ENCODE peak calls at places on chromosomes 16 and 17, in six cellular contexts. D is prostate gland, G is HCT116, H is GM12878, U is breast epithelium, J is heart left ventricle. B is an unnamed sample.

GRCh38 chr17:42251115-42251514 is 25.1 kb downstream of the STAT5B start:
- DNase-seq in G (no peak), J (no peak), H (no peak), U (no peak), D (no peak), B (no peak)

GRCh38 chr17:44308320-44308818 is at the start of gene RUNDC3A:
- DNase-seq in H (no peak), J (peak; percentile 92), U (peak; percentile 79), D (peak; percentile 84), G (peak; percentile 36), B (peak; percentile 76)

GRCh38 chr17:42817866-42818265 is 6.2 kb downstream of the BECN1 start:
- DNase-seq in G (no peak), H (no peak), D (no peak), J (no peak), U (no peak), B (no peak)

GRCh38 chr16:30054959-30055553 is 10.5 kb upstream of the ALDOA start:
- DNase-seq in U (no peak), D (peak; percentile 64), G (no peak), H (no peak), J (no peak), B (peak; percentile 49)

GRCh38 chr16:73890524-73891500 is 405.8 kb upstream of the PSMD7 start:
- DNase-seq in G (no peak), D (no peak), J (no peak), H (no peak), U (no peak), B (no peak)

GRCh38 chr16:85916141-85916890 is 17.4 kb downstream of the IRF8 start:
- DNase-seq in J (peak; percentile 69), H (no peak), G (no peak), D (no peak), U (no peak), B (peak; percentile 90)

GRCh38 chr16:14611660-14612059 is 18.4 kb downstream of the PARN start:
- DNase-seq in D (no peak), H (no peak), J (no peak), U (no peak), G (no peak), B (no peak)

GRCh38 chr16:80718480-80719220 is 85.7 kb downstream of the CDYL2 start:
- DNase-seq in J (no peak), U (peak; percentile 84), D (peak; percentile 89), G (no peak), H (no peak), B (no peak)

GRCh38 chr16:239948-240277 is 5.3 kb downstream of the FAM234A start:
- DNase-seq in U (no peak), D (no peak), H (no peak), G (no peak), J (no peak), B (no peak)

GRCh38 chr17:11467639-11468038 is 130.6 kb upstream of the DNAH9 start:
- DNase-seq in J (no peak), D (no peak), H (no peak), U (no peak), G (no peak), B (no peak)

GRCh38 chr16:11016993-11017392 is 72.6 kb downstream of the CLEC16A start:
- DNase-seq in J (peak; percentile 84), H (no peak), G (peak; percentile 32), D (peak; percentile 19), U (no peak), B (no peak)

GRCh38 chr16:77885596-77886295 is 97.4 kb downstream of the VAT1L start:
- DNase-seq in H (no peak), U (no peak), D (no peak), J (no peak), G (no peak), B (no peak)

GRCh38 chr16:3514621-3515020 is 13.8 kb downstream of the CLUAP1 start:
- DNase-seq in D (no peak), G (no peak), U (no peak), H (no peak), J (no peak), B (no peak)

GRCh38 chr17:64984776-64985521 is 65.7 kb upstream of the LRRC37A3 start:
- DNase-seq in J (no peak), G (no peak), U (peak; percentile 16), H (no peak), D (peak; percentile 65), B (no peak)

GRCh38 chr17:40019140-40019991 is 4.1 kb downstream of the CSF3 start:
- DNase-seq in H (no peak), U (no peak), D (no peak), J (no peak), G (no peak), B (no peak)

GRCh38 chr17:16987830-16988601 is 16.1 kb upstream of the TNFRSF13B start:
- DNase-seq in U (peak; percentile 39), H (peak; percentile 99), D (no peak), J (peak; percentile 86), G (no peak), B (peak; percentile 67)

GRCh38 chr16:6377956-6378355 is 954.7 kb upstream of the RBFOX1 start:
- DNase-seq in J (no peak), D (no peak), G (no peak), H (no peak), U (no peak), B (no peak)

GRCh38 chr16:69150146-69150865 is 17.9 kb downstream of the UTP4 start:
- DNase-seq in J (no peak), U (no peak), D (peak; percentile 73), G (peak; percentile 55), H (no peak), B (peak; percentile 51)

GRCh38 chr17:3552916-3553315 is 4.7 kb downstream of the TRPV3 start:
- DNase-seq in U (no peak), H (no peak), J (no peak), G (no peak), D (no peak), B (no peak)

GRCh38 chr16:55622930-55623561 is 32.7 kb upstream of the SLC6A2 start:
- DNase-seq in H (no peak), J (no peak), D (no peak), U (no peak), G (peak; percentile 15), B (peak; percentile 36)
- H3K9me3 ChIP-seq in H (no peaks in the 10 kb centered on the region), J (no peaks in the 10 kb centered on the region), D (no peaks in the 10 kb centered on the region), U (no peaks in the 10 kb centered on the region), G (no peaks in the 10 kb centered on the region), B (no peaks in the 10 kb centered on the region)

GRCh38 chr17:69524854-69525253 is 110.4 kb downstream of the MAP2K6 start:
- DNase-seq in H (no peak), G (no peak), J (no peak), D (no peak), U (no peak), B (no peak)
- TF ChIP-seq CTCF in H (peak; percentile 7), G (peak; percentile 23), J (no peak), D (no peak), U (no peak), B (no peak)

GRCh38 chr16:88807626-88808453 is 3.9 kb downstream of the APRT start:
- DNase-seq in D (no peak), J (no peak), G (no peak), U (no peak), H (no peak), B (peak; percentile 53)

GRCh38 chr16:88807142-88807625 is 3.6 kb downstream of the CDT1 start:
- DNase-seq in H (no peak), G (no peak), D (no peak), U (no peak), J (no peak), B (no peak)

GRCh38 chr16:88805340-88805715 is 1.7 kb downstream of the CDT1 start:
- DNase-seq in U (no peak), G (no peak), D (no peak), H (no peak), J (peak; percentile 65), B (no peak)

GRCh38 chr16:88805887-88806393 is 2.4 kb downstream of the CDT1 start:
- DNase-seq in G (no peak), U (no peak), H (no peak), J (no peak), D (no peak), B (no peak)

GRCh38 chr16:88806491-88807111 is 3.0 kb downstream of the CDT1 start:
- DNase-seq in J (no peak), D (no peak), H (no peak), G (no peak), U (no peak), B (no peak)
- TF ChIP-seq POLR2A in J (no peak), D (no peak), H (peak; percentile 31), G (no peak), U (no peak), B (no peak)

GRCh38 chr17:56926704-56927103 is 12.9 kb upstream of the TRIM25 start:
- DNase-seq in J (no peak), D (no peak), U (no peak), G (no peak), H (no peak), B (no peak)
- H3K9me3 ChIP-seq in J (no peaks in the 10 kb centered on the region), D (no peaks in the 10 kb centered on the region), U (peaks cover 11% of the 10 kb centered on the region), G (peaks cover 26% of the 10 kb centered on the region), H (peaks cover 2% of the 10 kb centered on the region), B (no peaks in the 10 kb centered on the region)

GRCh38 chr17:68972119-68972704 is 17.0 kb upstream of the ABCA8 start:
- DNase-seq in D (no peak), J (no peak), G (peak; percentile 15), H (no peak), U (no peak), B (no peak)
- TF ChIP-seq CTCF in D (peak; percentile 59), J (peak; percentile 53), G (peak; percentile 92), H (peak; percentile 43), U (no peak), B (peak; percentile 69)

DNA sequence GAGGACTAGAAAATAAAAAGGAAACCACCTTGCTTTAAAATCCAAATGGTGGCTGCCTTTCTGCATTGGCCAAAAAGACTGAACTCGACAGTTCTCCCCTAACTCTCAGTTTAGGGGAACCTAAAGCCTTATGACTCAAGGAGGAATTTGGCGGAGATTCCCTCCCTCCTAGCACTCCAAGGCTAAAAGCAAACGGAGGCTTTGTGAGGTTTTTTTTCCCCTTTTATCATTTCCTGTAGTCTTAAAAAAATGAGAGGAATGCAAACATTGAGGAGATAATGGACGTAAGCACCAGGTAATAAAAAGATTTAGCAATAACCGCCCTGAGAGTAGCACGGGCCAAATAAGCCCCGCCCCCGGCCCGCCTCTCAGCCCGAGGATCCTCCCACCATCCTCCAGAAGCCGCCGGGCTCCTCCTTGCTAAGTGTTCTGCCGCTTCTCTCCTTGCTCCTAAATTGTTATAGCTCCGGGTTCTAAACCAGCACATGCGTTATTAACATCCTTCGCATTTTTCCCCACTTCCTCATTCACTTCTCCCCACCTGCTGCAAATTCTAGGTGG is 5.8 kb upstream of the KIFC3 start:
- DNase-seq in U (peak; percentile 79), H (no peak), G (peak; percentile 59), D (peak; percentile 90), J (peak; percentile 86), B (peak; percentile 88)
- TF ChIP-seq POLR2A in U (no peak), H (no peak), G (no peak), D (peak; percentile 52), J (no peak), B (peak; percentile 89)

GRCh38 chr17:28918295-28918694 is 15.4 kb upstream of the DHRS13 start:
- DNase-seq in H (no peak), D (no peak), J (no peak), G (no peak), U (no peak), B (no peak)
- H3K9me3 ChIP-seq in H (no peaks in the 10 kb centered on the region), D (no peaks in the 10 kb centered on the region), J (no peaks in the 10 kb centered on the region), G (no peaks in the 10 kb centered on the region), U (no peaks in the 10 kb centered on the region), B (no peaks in the 10 kb centered on the region)

B was measured in right lobe of liver.